ENCODE peak calls at places on chromosomes 12 and 14, in ten cellular contexts. N is tibial artery, C is astrocyte of the spinal cord, Z is spleen, G is bronchial epithelial cell, B is adrenal gland, O is psoas muscle, J is testis, Y is cardiac fibroblast, S is lower lobe of right lung. A is an unnamed sample.
A peak's percentile ranks its signal among the peaks of the same experiment; 100 is the strongest.

GRCh38 chr14:53955671-53956426 is 776 bp downstream of the BMP4 start:
- DNase-seq in N (peak; percentile 88), C (peak; percentile 53), Z (peak; percentile 70), G (no peak), B (peak; percentile 66), O (peak; percentile 90), J (no peak), Y (no peak), S (peak; percentile 72), A (no peak)

GRCh38 chr12:106757623-106758348 is 16.7 kb upstream of the RIC8B start:
- DNase-seq in N (peak; percentile 73), C (no peak), Z (no peak), G (no peak), B (no peak), O (no peak), J (no peak), Y (no peak), S (no peak), A (no peak)

GRCh38 chr14:95189400-95190162 is 32.3 kb upstream of the DICER1 start:
- DNase-seq in N (no peak), C (peak; percentile 3), Z (no peak), G (no peak), B (no peak), O (no peak), J (no peak), Y (no peak), S (no peak), A (peak; percentile 36)

GRCh38 chr12:1560704-1561103 is 33.7 kb downstream of the FBXL14 start:
- DNase-seq in N (no peak), C (no peak), Z (no peak), G (no peak), B (no peak), O (no peak), J (no peak), Y (no peak), S (no peak), A (no peak)

GRCh38 chr14:29755311-29756052 is 172.2 kb downstream of the PRKD1 start:
- DNase-seq in N (no peak), C (no peak), Z (no peak), G (no peak), B (peak; percentile 22), O (no peak), J (no peak), Y (peak; percentile 19), S (no peak), A (no peak)

GRCh38 chr12:121413917-121414316 is 14.0 kb downstream of the RNF34 start:
- DNase-seq in N (no peak), C (no peak), Z (no peak), G (no peak), B (no peak), O (no peak), J (no peak), Y (no peak), S (no peak), A (no peak)

GRCh38 chr12:12613334-12613733 is 1.7 kb downstream of the CREBL2 start:
- DNase-seq in N (no peak), C (no peak), Z (no peak), G (no peak), B (no peak), O (no peak), J (no peak), Y (peak; percentile 19), S (no peak), A (no peak)

GRCh38 chr12:107131832-107132616 is 38.7 kb upstream of the CRY1 start:
- DNase-seq in N (no peak), C (peak; percentile 71), Z (no peak), G (peak; percentile 65), B (peak; percentile 25), O (no peak), J (peak; percentile 29), Y (peak; percentile 73), S (no peak), A (peak; percentile 64)

GRCh38 chr12:48816148-48816854 is 2.0 kb upstream of the CACNB3 start:
- DNase-seq in N (no peak), C (no peak), Z (no peak), G (no peak), B (no peak), O (no peak), J (no peak), Y (no peak), S (no peak), A (no peak)

GRCh38 chr12:48819986-48820385 is 1.7 kb downstream of the CACNB3 start:
- DNase-seq in N (no peak), C (no peak), Z (no peak), G (no peak), B (no peak), O (no peak), J (no peak), Y (no peak), S (no peak), A (no peak)

GRCh38 chr12:48817957-48818830 is at the start of gene CACNB3:
- DNase-seq in N (peak; percentile 82), C (peak; percentile 54), Z (peak; percentile 93), G (peak; percentile 34), B (peak; percentile 45), O (peak; percentile 81), J (peak; percentile 73), Y (peak; percentile 43), S (peak; percentile 84), A (no peak)

GRCh38 chr12:48820406-48820805 is 2.1 kb downstream of the CACNB3 start:
- DNase-seq in N (no peak), C (no peak), Z (no peak), G (no peak), B (no peak), O (no peak), J (no peak), Y (no peak), S (no peak), A (no peak)

DNA sequence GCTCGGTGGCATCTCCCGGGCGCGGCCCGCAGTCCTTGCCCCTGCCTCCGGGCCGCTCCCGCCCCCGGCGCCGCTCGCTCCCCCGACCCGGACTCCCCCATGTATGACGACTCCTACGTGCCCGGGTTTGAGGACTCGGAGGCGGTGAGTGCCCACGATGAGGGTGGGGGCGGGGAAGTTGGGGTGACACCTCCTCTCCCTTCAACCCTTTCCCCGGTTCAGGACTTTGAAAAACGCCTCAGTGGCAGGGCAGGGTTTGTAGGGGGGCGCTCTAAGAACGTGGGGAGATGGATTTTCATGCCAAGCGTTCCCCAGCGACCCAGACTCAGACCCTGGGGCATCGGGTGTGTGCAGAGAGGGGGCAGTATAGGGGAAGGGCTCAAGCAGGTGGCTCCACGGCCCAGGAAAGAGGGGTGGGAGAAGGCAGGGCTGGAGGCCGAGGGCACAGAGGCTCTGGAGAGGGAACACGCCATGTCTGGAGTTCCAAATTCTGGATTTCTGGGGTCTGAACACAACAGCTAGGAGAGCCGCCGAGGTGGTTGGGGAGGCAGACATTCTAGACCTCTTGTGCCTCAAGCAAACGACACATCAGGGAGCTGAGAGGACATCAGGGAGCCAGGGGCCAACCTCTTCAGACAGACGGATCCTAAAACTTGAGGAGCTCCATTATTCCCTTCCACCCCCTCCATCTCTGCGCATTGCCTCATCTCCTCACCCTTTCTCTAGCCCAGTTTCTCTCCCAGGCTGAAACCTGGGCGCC is 715 bp downstream of the CACNB3 start:
- DNase-seq in N (no peak), C (no peak), Z (no peak), G (no peak), B (no peak), O (no peak), J (no peak), Y (peak; percentile 25), S (no peak), A (no peak)
- TF ChIP-seq CTCF in N (no peak), C (peak; percentile 23), Z (no peak), G (peak; percentile 12), B (no peak), O (no peak), J (no peak), Y (peak; percentile 34), S (peak; percentile 27), A (peak; percentile 7)

GRCh38 chr12:114478891-114479290 is 72.9 kb upstream of the TBX5 start:
- DNase-seq in N (no peak), C (no peak), Z (no peak), G (no peak), B (no peak), O (no peak), J (no peak), Y (no peak), S (no peak), A (no peak)

GRCh38 chr12:114480309-114481199 is 74.6 kb upstream of the TBX5 start:
- DNase-seq in N (no peak), C (no peak), Z (no peak), G (no peak), B (no peak), O (no peak), J (no peak), Y (peak; percentile 46), S (no peak), A (no peak)

GRCh38 chr12:114479831-114480230 is 73.9 kb upstream of the TBX5 start:
- DNase-seq in N (no peak), C (no peak), Z (no peak), G (peak; percentile 2), B (no peak), O (no peak), J (peak; percentile 16), Y (no peak), S (no peak), A (no peak)

GRCh38 chr12:114483996-114484395 is 78.1 kb upstream of the TBX5 start:
- DNase-seq in N (no peak), C (no peak), Z (no peak), G (no peak), B (no peak), O (no peak), J (no peak), Y (no peak), S (no peak), A (no peak)

DNA sequence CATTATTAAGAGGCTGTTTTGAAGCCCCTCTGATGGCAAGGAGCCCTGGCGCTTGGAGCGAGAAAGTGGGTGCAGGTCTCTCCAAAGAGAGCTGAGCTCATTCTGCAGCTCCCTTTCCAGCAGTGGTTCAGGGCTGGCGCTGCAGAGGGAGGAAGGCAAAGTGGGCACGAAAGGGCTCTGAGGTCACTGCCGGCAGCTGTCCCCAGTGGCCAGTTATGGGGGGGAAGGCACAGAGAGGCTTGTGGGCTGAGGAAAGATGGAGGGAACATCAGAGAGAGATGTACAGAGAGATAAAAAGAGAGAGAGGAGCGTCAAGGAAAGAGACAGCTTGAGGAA is 75.2 kb upstream of the TBX5 start:
- DNase-seq in N (no peak), C (no peak), Z (no peak), G (no peak), B (no peak), O (no peak), J (no peak), Y (no peak), S (no peak), A (no peak)
- H3K4me3 ChIP-seq in N (no peak overlapping the region), C (no peak overlapping the region), Z (no peak overlapping the region), G (no peak overlapping the region), B (no peak overlapping the region), O (no peak overlapping the region), J (no peak overlapping the region), Y (no peak overlapping the region), S (peak overlapping the region; percentile 49), A (no peak overlapping the region)

DNA sequence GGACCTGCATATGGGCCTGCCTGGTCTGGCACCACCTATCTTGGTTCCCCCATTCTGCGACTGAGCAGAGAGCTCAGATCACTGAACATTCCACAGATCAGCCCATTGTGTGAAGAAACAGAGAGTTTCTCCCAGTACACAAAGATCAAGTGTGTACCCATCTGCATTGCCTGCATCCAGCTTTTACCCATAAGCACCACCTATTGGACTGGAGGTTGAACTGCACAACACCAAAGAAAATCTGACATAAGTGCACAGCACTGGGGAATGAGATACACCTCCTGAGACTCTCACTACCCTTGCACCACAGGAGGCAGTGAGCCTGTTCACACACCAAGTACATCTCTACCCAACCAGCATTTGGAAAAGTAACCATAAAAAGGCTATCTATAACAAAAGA is 362.6 kb upstream of the CLEC14A start:
- DNase-seq in N (no peak), C (no peak), Z (no peak), G (no peak), B (no peak), O (no peak), J (no peak), Y (no peak), S (no peak), A (no peak)
- TF ChIP-seq CTCF in N (no peak), C (no peak), Z (no peak), G (no peak), B (no peak), O (no peak), J (no peak), Y (no peak), S (no peak), A (no peak)

GRCh38 chr12:62698701-62699101 is 232.1 kb downstream of the MON2 start:
- DNase-seq in N (no peak), C (peak; percentile 81), Z (no peak), G (peak; percentile 33), B (no peak), O (no peak), J (no peak), Y (peak; percentile 85), S (no peak), A (no peak)

GRCh38 chr12:62701492-62701891 is 233.5 kb downstream of the PPM1H start:
- DNase-seq in N (no peak), C (no peak), Z (no peak), G (no peak), B (no peak), O (no peak), J (no peak), Y (no peak), S (no peak), A (no peak)

GRCh38 chr12:62700091-62700490 is 233.5 kb downstream of the MON2 start:
- DNase-seq in N (no peak), C (no peak), Z (no peak), G (no peak), B (no peak), O (no peak), J (no peak), Y (peak; percentile 60), S (no peak), A (no peak)

GRCh38 chr12:62697893-62698292 is 231.3 kb downstream of the MON2 start:
- DNase-seq in N (no peak), C (no peak), Z (no peak), G (no peak), B (no peak), O (no peak), J (no peak), Y (peak; percentile 51), S (no peak), A (no peak)

DNA sequence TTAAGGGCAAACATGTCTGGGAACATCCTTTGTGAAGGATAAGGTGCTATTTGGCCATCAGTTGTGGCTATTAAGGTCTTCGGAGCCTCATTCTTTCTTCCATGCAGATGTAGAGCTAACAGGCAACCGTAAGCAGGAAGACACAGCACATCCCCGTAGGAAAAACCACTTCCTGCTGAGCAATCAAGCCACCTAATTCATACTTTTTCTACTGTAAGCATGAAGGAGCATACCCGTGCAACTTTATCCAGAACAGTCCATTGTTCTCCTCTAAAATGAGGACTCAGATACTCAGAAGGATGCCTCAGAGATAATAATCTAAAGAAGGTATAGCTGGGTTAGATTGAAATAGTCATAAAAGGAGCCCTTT is 232.0 kb downstream of the PPM1H start:
- DNase-seq in N (no peak), C (peak; percentile 77), Z (no peak), G (peak; percentile 74), B (no peak), O (no peak), J (no peak), Y (no peak), S (no peak), A (no peak)
- H3K4me3 ChIP-seq in N (no peak overlapping the region), C (no peak overlapping the region), Z (no peak overlapping the region), G (no peak overlapping the region), B (no peak overlapping the region), O (no peak overlapping the region), J (no peak overlapping the region), Y (no peak overlapping the region), S (no peak overlapping the region), A (no peak overlapping the region)

A was measured in astrocyte of the cerebellum.